ENCODE peak calls at places on chromosomes 7 and 10, in five cellular contexts. B is dorsolateral prefrontal cortex, T is WTC11, X is H9, O is D721Med. V is an unnamed sample.

GRCh38 chr10:75508239-75508813 is 76.9 kb downstream of the LRMDA start:
- DNase-seq in B (no peak), T (no peak), X (no peak), O (no peak), V (no peak)

GRCh38 chr10:129174167-129175014 is 292.6 kb upstream of the MGMT start:
- DNase-seq in B (no peak), T (no peak), X (no peak), O (no peak), V (no peak)

GRCh38 chr10:71138126-71138860 is 74.1 kb upstream of the UNC5B start:
- DNase-seq in B (no peak), T (no peak), X (peak; percentile 19), O (no peak), V (no peak)

GRCh38 chr10:128921389-128922022 is 545.5 kb upstream of the MGMT start:
- DNase-seq in B (no peak), T (no peak), X (no peak), O (no peak), V (no peak)

GRCh38 chr7:74101061-74101681 is 17.6 kb downstream of the LIMK1 start:
- DNase-seq in B (no peak), T (no peak), X (no peak), O (no peak), V (no peak)

GRCh38 chr10:59635502-59636290 is 74.0 kb downstream of the SLC16A9 start:
- DNase-seq in B (no peak), T (no peak), X (no peak), O (no peak), V (no peak)

GRCh38 chr10:87864497-87865059 is 1.2 kb downstream of the PTEN start:
- DNase-seq in B (no peak), T (no peak), X (no peak), O (no peak), V (no peak)

GRCh38 chr10:35498693-35499092 is 106.4 kb upstream of the GJD4 start:
- DNase-seq in B (no peak), T (no peak), X (no peak), O (no peak), V (no peak)

GRCh38 chr7:55474944-55475911 is 97.1 kb downstream of the VOPP1 start:
- DNase-seq in B (no peak), T (no peak), X (peak; percentile 23), O (no peak), V (no peak)

GRCh38 chr7:4683043-4683883 is 1.2 kb downstream of the FOXK1 start:
- DNase-seq in B (no peak), T (no peak), X (no peak), O (no peak), V (no peak)

GRCh38 chr10:129963831-129964501 is at the start of gene EBF3:
- DNase-seq in B (no peak), T (peak; percentile 85), X (peak; percentile 86), O (peak; percentile 54), V (peak; percentile 51)

GRCh38 chr10:114628106-114628505 is 30.0 kb downstream of the ABLIM1 start:
- DNase-seq in B (no peak), T (no peak), X (no peak), O (no peak), V (no peak)

GRCh38 chr10:97490592-97490991 is 7.6 kb downstream of the MMS19 start:
- DNase-seq in B (peak; percentile 56), T (no peak), X (no peak), O (no peak), V (no peak)

GRCh38 chr7:117731455-117731854 is 141.8 kb downstream of the CTTNBP2 start:
- DNase-seq in B (no peak), T (no peak), X (no peak), O (no peak), V (no peak)

GRCh38 chr10:47397256-47397655 is 13.2 kb upstream of the ZNF488 start:
- DNase-seq in B (no peak), T (no peak), X (peak; percentile 11), O (no peak), V (no peak)

GRCh38 chr7:157339777-157340677 is 3.2 kb downstream of the DNAJB6 start:
- DNase-seq in B (peak; percentile 66), T (peak; percentile 68), X (no peak), O (peak; percentile 65), V (peak; percentile 49)

GRCh38 chr10:7601023-7601656 is 65.6 kb downstream of the ITIH5 start:
- DNase-seq in B (no peak), T (no peak), X (no peak), O (no peak), V (no peak)

GRCh38 chr7:48130658-48131108 is 40.6 kb upstream of the ABCA13 start:
- DNase-seq in B (no peak), T (no peak), X (no peak), O (no peak), V (no peak)

GRCh38 chr7:5692112-5692844 is 89.2 kb downstream of the RNF216 start:
- DNase-seq in B (no peak), T (no peak), X (no peak), O (no peak), V (no peak)

GRCh38 chr10:117167346-117168134 is 29.5 kb upstream of the VAX1 start:
- DNase-seq in B (no peak), T (no peak), X (no peak), O (no peak), V (no peak)

GRCh38 chr10:117168729-117169128 is 28.6 kb upstream of the KCNK18 start:
- DNase-seq in B (no peak), T (peak; percentile 38), X (peak; percentile 46), O (no peak), V (no peak)

GRCh38 chr10:117169480-117169879 is 27.8 kb upstream of the KCNK18 start:
- DNase-seq in B (no peak), T (no peak), X (no peak), O (no peak), V (no peak)

GRCh38 chr10:117168135-117168674 is 29.1 kb upstream of the KCNK18 start:
- DNase-seq in B (peak; percentile 68), T (peak; percentile 84), X (peak; percentile 84), O (peak; percentile 67), V (peak; percentile 75)

DNA sequence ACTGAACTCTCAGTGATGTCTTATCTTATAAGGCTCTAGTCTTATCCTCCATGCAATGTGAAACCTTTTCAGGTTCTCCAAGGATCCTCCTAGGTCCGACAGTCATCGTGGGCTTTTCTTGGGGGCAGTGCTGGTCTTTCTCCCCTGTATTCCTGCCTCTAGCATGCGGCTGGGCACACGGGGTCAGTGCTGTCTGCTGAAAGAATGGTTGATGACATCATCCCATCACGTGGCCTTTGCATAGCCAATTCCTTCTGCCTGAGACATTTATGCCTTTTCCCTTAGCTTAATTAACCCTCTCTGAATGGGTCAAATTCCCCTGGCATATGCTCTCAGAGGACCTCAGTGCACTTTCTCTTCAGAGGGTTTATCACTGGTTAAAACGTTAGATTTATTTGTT is 27.0 kb upstream of the KCNK18 start:
- DNase-seq in B (no peak), T (no peak), X (peak; percentile 40), O (no peak), V (no peak)
- TF ChIP-seq CTCF in B (no peak), T (no peak), X (no peak), O (no peak), V (no peak)

GRCh38 chr7:37230221-37230620 is 218.4 kb downstream of the ELMO1 start:
- DNase-seq in B (no peak), T (no peak), X (no peak), O (no peak), V (no peak)

GRCh38 chr7:37235813-37236212 is 212.9 kb downstream of the ELMO1 start:
- DNase-seq in B (no peak), T (no peak), X (no peak), O (no peak), V (no peak)

GRCh38 chr7:37231613-37232012 is 217.1 kb downstream of the ELMO1 start:
- DNase-seq in B (no peak), T (no peak), X (no peak), O (no peak), V (no peak)

GRCh38 chr7:37234334-37234733 is 214.3 kb downstream of the ELMO1 start:
- DNase-seq in B (no peak), T (no peak), X (no peak), O (no peak), V (no peak)

GRCh38 chr7:37234928-37235327 is 213.7 kb downstream of the ELMO1 start:
- DNase-seq in B (no peak), T (no peak), X (no peak), O (no peak), V (no peak)
- TF ChIP-seq CTCF in B (peak; percentile 70), T (no peak), X (peak; percentile 85), O (peak; percentile 86), V (peak; percentile 73)

GRCh38 chr7:30478349-30479228 is at the start of gene NOD1:
- DNase-seq in B (peak; percentile 69), T (peak; percentile 76), X (peak; percentile 77), O (peak; percentile 26), V (peak; percentile 51)
- TF ChIP-seq CTCF in B (no peak), T (no peak), X (peak; percentile 33), O (no peak), V (peak; percentile 35)

DNA sequence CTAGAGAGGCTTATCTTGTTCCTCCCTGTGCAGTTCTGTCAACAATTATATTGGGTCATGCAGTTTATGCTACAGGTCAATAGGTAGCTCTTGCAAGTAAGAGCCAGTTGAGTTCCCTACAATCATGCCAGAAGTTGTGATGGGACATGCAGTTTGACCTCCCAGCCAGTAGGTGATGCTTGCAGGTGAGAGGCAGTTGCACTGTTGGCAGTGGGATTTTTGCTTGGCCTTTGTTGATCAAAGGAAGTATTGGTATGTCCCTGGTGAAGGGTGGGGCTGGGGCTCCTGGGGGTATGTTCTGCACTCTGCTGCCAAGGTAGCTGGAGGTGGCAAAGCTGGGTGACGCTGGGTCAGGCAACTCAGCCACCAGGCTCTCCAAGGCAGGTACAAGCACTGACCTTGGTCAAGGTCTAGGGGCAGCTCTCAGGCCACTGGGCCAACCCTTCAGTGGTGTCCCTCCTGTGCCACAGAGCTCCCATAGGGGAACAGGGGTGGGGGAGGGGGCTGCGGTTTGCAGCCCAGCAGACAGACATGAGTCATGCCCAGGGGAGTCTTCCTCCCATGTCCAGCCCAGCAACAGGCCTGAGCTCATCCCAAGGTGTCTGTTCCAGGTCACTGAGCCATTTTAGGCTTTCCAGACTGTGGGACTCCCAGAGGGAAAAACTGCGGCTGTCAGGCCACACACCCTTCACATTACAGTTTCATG is 43.3 kb downstream of the MEOX2 start:
- DNase-seq in B (no peak), T (no peak), X (no peak), O (no peak), V (no peak)
- TF ChIP-seq CTCF in B (no peak), T (no peak), X (peak; percentile 38), O (no peak), V (no peak)

DNA sequence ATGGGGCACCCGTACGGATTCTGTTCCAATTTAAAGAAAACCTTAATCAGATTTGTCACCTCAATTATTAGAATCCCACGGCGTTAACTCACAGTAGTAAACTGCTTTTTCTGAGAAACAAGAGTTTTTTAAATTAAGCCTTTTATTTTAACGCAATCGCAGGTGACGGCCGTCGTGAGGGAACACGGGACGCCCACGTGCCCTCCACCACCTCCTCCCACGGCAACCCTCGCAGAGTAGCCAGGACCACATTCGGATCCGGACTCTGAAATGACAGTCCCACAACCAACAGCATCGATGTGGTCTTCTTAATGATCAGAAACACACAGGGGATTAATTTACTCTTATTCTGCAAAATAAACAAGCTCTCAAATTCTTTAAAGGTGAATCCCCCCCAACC is 22.0 kb upstream of the GPR146 start:
- DNase-seq in B (no peak), T (no peak), X (no peak), O (no peak), V (no peak)
- TF ChIP-seq CTCF in B (no peak), T (no peak), X (no peak), O (no peak), V (no peak)